ENCODE peak calls at places on chromosomes 3 and 15, in ten cellular contexts. Y is HepG2, V is endothelial cell of umbilical vein, L is esophagus muscularis mucosa, K is vagina, M is breast epithelium, A is GM12878, E is spleen, X is prostate gland, F is GM12892. P is an unnamed sample.

GRCh38 chr15:40310001-40310959 is 2.5 kb upstream of the PLCB2 start:
- DNase-seq in M (no peak), Y (peak), A (peak), F (no peak), E (peak), V (peak), K (no peak), L (no peak), X (peak), P (peak)

GRCh38 chr3:98329392-98330124 is 24.1 kb upstream of the OR5K4 start:
- DNase-seq in E (no peak), X (peak), V (peak), K (no peak), Y (peak), A (peak), F (no peak), L (no peak), M (no peak), P (no peak)

GRCh38 chr15:63172376-63173115 is 15.3 kb upstream of the RPS27L start:
- DNase-seq in V (no peak), X (no peak), A (no peak), L (peak), M (no peak), E (no peak), Y (no peak), K (no peak), F (no peak), P (no peak)

GRCh38 chr3:46484911-46485696 is 12.7 kb upstream of the RTP3 start:
- DNase-seq in L (no peak), A (no peak), K (no peak), V (no peak), F (no peak), Y (no peak), E (no peak), M (no peak), X (no peak), P (peak)

GRCh38 chr15:77358545-77359240 is 61.2 kb downstream of the PEAK1 start:
- DNase-seq in L (no peak), M (no peak), X (no peak), Y (no peak), A (no peak), F (no peak), V (no peak), E (no peak), K (no peak), P (no peak)

GRCh38 chr3:15346516-15346915 is 14.1 kb upstream of the SH3BP5 start:
- DNase-seq in M (no peak), L (no peak), K (no peak), V (no peak), E (no peak), X (no peak), A (no peak), Y (no peak), F (no peak), P (no peak)

GRCh38 chr15:75577401-75578205 is 1.5 kb downstream of the PTPN9 start:
- DNase-seq in X (peak), A (no peak), K (no peak), V (peak), Y (no peak), L (no peak), F (no peak), M (no peak), E (no peak), P (peak)

GRCh38 chr3:38649500-38650247 is at the start of gene SCN5A:
- DNase-seq in X (peak), E (peak), V (peak), K (peak), Y (no peak), A (no peak), F (peak), M (no peak), L (peak), P (peak)

GRCh38 chr3:179174898-179175297 is 26.7 kb downstream of the PIK3CA start:
- DNase-seq in E (no peak), F (no peak), A (no peak), K (no peak), L (no peak), Y (no peak), X (no peak), M (no peak), V (peak), P (no peak)

GRCh38 chr3:183825380-183826161 is at the start of gene MAP6D1:
- DNase-seq in L (peak), K (no peak), A (no peak), F (peak), M (no peak), Y (no peak), X (peak), V (peak), E (peak), P (no peak)

GRCh38 chr15:36908991-36909390 is 191.4 kb downstream of the MEIS2 start:
- DNase-seq in Y (no peak), K (no peak), V (no peak), M (no peak), X (no peak), L (no peak), F (no peak), A (no peak), E (no peak), P (no peak)

GRCh38 chr3:64385256-64385655 is 160.0 kb upstream of the PRICKLE2 start:
- DNase-seq in K (no peak), X (no peak), F (no peak), M (no peak), V (no peak), Y (no peak), A (no peak), L (peak), E (no peak), P (no peak)

GRCh38 chr15:45157056-45157455 is 27.3 kb downstream of the DUOX1 start:
- DNase-seq in E (no peak), M (no peak), A (no peak), F (no peak), V (no peak), Y (no peak), K (no peak), X (no peak), L (no peak), P (no peak)

GRCh38 chr3:159800434-159801121 is 188.1 kb upstream of the IL12A start:
- DNase-seq in V (no peak), K (no peak), L (no peak), F (no peak), A (no peak), M (no peak), E (no peak), Y (no peak), X (no peak), P (no peak)

GRCh38 chr3:38662544-38662943 is 13.1 kb upstream of the SCN5A start:
- DNase-seq in M (no peak), X (no peak), A (no peak), K (no peak), E (no peak), F (no peak), L (no peak), V (peak), Y (peak), P (no peak)

GRCh38 chr3:100261481-100261903 is 700 bp downstream of the TBC1D23 start:
- DNase-seq in E (no peak), V (no peak), K (no peak), Y (peak), X (no peak), M (no peak), A (no peak), L (no peak), F (no peak), P (no peak)

GRCh38 chr3:100263583-100263982 is 2.8 kb downstream of the TBC1D23 start:
- DNase-seq in E (no peak), M (no peak), A (no peak), X (no peak), V (no peak), F (no peak), L (no peak), K (no peak), Y (no peak), P (no peak)

GRCh38 chr3:100257601-100258000 is 3.2 kb upstream of the TBC1D23 start:
- DNase-seq in F (no peak), E (no peak), A (no peak), M (no peak), V (no peak), K (no peak), L (no peak), X (no peak), Y (no peak), P (no peak)

GRCh38 chr3:100260081-100260684 is 609 bp upstream of the TBC1D23 start:
- DNase-seq in M (peak), X (no peak), L (no peak), A (no peak), K (no peak), E (peak), V (no peak), Y (peak), F (no peak), P (peak)

DNA sequence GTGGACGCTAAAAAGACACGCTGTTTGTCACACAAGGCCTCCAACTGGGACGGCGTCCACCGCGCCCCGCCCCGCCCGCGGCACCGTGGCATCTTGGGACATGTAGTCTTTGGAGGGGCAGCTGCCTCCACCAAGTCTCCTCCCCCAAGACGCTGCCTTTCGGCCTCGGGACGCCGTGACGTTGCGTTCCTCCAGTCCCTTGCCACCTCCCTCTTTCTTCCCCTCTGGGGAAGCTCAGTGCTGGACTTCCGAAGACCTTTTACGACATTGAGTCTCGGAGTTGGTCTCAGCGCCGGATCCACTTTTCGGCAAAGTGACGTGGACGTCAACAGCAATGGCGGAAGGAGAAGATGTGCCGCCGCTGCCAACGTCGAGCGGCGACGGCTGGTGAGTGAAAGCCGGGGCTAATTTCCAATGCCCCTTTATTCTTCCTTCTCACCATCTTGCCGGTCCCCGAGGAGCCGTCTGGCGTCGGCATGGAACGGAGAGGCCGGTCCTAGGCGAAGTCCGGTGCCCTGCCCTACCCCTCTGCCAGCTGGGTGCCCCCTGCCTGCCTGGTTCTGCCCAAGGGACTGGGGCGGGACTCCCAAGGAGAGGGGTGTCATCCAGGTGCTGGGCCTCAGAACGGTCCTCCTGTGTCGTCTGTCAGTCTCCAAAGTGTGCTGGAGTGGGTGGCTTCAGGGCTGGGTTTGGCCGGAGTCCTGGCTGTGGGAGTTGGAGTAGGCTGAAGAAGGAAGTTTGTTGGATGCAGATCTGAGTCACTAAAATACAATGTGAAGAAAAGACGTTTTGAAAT is at the start of gene TBC1D23:
- DNase-seq in E (peak), K (peak), F (peak), A (peak), X (peak), M (peak), Y (peak), L (peak), V (peak), P (peak)
- TF ChIP-seq POLR2A in E (peak), K (no peak), F (peak), A (peak), X (peak), M (peak), Y (peak), L (peak), V (peak), P (peak)

DNA sequence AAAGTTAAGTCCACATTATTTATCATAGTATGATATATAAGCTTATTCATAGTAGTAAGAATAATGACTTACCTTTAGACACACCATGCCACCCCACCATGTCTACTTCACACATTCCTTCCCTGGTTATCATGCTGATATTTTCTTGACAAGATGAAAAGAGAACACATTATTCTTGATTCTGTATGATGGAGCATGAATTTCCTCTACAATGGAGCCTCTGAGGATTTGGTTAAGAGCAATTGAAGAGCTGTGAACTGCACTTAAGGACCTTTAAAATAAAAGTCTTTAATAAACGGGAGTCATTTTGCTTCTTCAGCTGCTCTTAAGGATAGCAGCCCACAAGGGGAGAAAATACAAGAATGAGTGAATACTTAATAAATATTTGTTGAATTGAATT is 226.7 kb downstream of the CADM2 start:
- DNase-seq in K (no peak), M (no peak), X (no peak), L (no peak), V (no peak), F (no peak), E (no peak), Y (no peak), A (no peak), P (no peak)
- TF ChIP-seq POLR2AphosphoS5 in K (no peak), M (no peak), X (no peak), L (no peak), V (no peak), F (no peak), E (no peak), Y (no peak), A (no peak), P (no peak)

GRCh38 chr15:41972341-41973237 is at the start of gene EHD4:
- DNase-seq in F (peak), M (peak), V (peak), Y (peak), E (peak), X (peak), L (peak), A (peak), K (peak), P (peak)

GRCh38 chr15:41971893-41972340 is 440 bp downstream of the EHD4 start:
- DNase-seq in M (peak), V (peak), K (no peak), L (no peak), E (no peak), A (no peak), Y (peak), F (no peak), X (peak), P (no peak)

GRCh38 chr15:41969851-41970431 is 2.4 kb downstream of the EHD4 start:
- DNase-seq in V (peak), F (no peak), K (peak), X (no peak), L (no peak), E (peak), A (peak), M (peak), Y (no peak), P (no peak)

GRCh38 chr15:41970456-41970855 is 1.9 kb downstream of the EHD4 start:
- DNase-seq in E (peak), F (no peak), Y (no peak), A (no peak), X (no peak), V (no peak), L (no peak), M (no peak), K (peak), P (peak)

DNA sequence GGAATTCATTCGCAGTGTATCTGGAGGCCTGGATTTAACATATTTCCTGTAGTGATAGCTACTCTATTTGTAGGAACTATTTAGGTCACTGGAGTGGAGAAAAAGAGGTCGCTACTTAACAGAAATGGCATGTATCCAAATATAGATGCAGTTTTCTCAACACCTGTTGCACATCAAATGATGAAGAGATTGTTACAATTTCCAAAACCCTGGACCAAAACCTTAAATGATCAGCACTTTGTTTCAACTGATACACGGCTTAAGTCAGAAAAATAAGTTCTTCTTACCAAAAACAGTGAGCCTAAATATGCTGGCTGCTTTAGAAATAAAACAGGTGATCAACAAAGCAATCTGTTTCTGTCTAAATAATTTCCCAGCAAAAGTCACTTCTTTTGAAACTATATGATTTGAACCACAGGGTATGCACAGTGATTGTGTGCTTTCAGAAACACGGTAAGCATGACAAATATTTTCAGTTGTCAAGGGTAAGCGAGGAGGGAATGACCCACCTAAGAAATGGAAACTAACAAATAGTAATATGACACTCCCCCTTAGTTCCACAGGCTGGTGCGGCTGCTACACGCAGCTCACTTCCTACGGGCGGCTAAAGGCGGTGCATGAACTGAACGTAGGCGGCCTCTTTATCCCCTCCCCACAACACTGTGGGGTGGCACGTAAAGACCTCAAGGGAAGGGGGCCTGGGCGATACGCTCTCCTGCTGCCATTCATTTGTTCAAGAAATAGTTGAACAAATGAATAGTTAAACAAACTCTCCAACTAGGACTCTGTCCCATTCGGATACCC is 1.1 kb downstream of the EHD4 start:
- DNase-seq in F (peak), Y (peak), A (peak), X (peak), K (peak), M (peak), L (no peak), V (peak), E (peak), P (peak)
- TF ChIP-seq POLR2A in F (peak), Y (no peak), A (peak), X (peak), K (no peak), M (no peak), L (no peak), V (no peak), E (peak), P (peak)

DNA sequence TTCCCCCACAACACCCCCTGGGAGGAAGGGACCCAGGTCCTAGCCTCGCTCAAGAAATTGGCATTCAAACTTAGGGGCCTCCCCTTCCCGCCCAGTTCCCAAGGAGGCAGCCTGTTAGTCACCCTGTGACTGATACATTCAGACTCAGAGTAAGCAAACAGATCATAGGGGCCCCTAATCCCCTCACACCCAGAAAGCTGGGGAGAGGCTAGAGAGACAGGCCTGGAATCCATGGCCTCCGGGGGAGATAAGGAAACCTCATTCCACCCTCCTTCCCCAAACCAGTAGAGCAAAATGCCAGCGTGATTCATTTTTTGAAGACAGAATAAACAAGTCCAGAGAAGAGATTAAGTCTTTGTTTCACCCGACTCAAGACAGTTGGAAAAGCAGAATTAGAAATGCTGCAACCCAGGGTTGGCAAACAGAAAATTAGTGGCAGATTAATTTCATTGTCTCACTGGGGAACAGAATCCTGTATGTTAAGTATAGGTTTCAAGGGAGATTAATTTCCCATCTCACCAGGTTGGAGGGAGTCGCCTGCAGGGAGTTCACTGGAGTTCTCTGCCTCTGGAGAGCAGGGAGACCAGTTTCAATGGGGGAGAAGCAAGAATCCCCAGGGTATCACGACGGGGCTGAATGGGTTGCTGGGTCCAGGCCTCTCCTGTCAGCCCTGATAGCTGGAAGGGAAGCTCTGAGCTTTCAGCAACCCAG is 268.3 kb downstream of the UACA start:
- DNase-seq in V (peak), M (no peak), E (peak), X (no peak), Y (peak), F (no peak), A (no peak), L (no peak), K (no peak), P (no peak)
- TF ChIP-seq POLR2AphosphoS5 in V (no peak), M (no peak), E (no peak), X (peak), Y (no peak), F (no peak), A (no peak), L (no peak), K (no peak), P (no peak)